ENCODE peak calls at places on chromosomes 5 and 9, in eight cellular contexts. J is NCI-H1105; C is RWPE1; H is Kasumi-1; R is stimulated activated CD4-positive, alpha-beta T cell treated with anti-CD3 and anti-CD28 coated beads, TNF-alpha, amount 100 ng/mL, for 1 hour; P is thoracic aorta; O is Peyer's patch; Z is erythroblast. B is an unnamed sample.

GRCh38 chr9:87605676-87606075 is 108.0 kb downstream of the DAPK1 start:
- DNase-seq in R (no peak), Z (no peak), H (peak), C (no peak), J (no peak), O (no peak), P (no peak), B (no peak)

GRCh38 chr9:127170049-127170448 is 47.6 kb upstream of the ANGPTL2 start:
- DNase-seq in O (peak), Z (no peak), P (no peak), R (no peak), H (no peak), J (no peak), C (no peak), B (no peak)

GRCh38 chr9:126116351-126117157 is 210.1 kb upstream of the MVB12B start:
- DNase-seq in C (no peak), O (no peak), H (no peak), R (no peak), J (no peak), Z (no peak), P (no peak), B (no peak)

GRCh38 chr5:54701179-54701578 is 183.6 kb downstream of the SNX18 start:
- DNase-seq in H (no peak), P (peak), R (no peak), J (no peak), C (peak), Z (no peak), O (no peak), B (peak)

GRCh38 chr9:117334101-117334500 is 80.8 kb downstream of the ASTN2 start:
- DNase-seq in Z (no peak), P (no peak), O (no peak), R (no peak), J (no peak), C (no peak), H (no peak), B (no peak)

GRCh38 chr5:82308997-82309670 is 31.0 kb upstream of the RPS23 start:
- DNase-seq in C (no peak), P (no peak), O (no peak), Z (no peak), R (no peak), H (no peak), J (no peak), B (peak)

GRCh38 chr5:55073211-55073610 is 29.2 kb upstream of the GZMA start:
- DNase-seq in J (no peak), H (no peak), O (no peak), C (no peak), P (no peak), R (no peak), Z (no peak), B (no peak)

GRCh38 chr9:124267271-124267807 is 9.6 kb downstream of the NEK6 start:
- DNase-seq in H (peak), R (no peak), C (peak), P (peak), J (no peak), O (peak), Z (no peak), B (peak)

GRCh38 chr9:128729766-128730517 is 6.0 kb upstream of the ZDHHC12 start:
- DNase-seq in R (no peak), Z (no peak), P (no peak), H (no peak), J (no peak), C (no peak), O (no peak), B (no peak)

GRCh38 chr5:32095261-32095671 is 78.9 kb downstream of the GOLPH3 start:
- DNase-seq in R (no peak), P (no peak), Z (no peak), J (no peak), H (no peak), O (no peak), C (no peak), B (peak)

GRCh38 chr5:32539981-32540380 is 45.4 kb upstream of the SUB1 start:
- DNase-seq in J (no peak), O (no peak), R (no peak), Z (no peak), H (no peak), P (no peak), C (no peak), B (no peak)

GRCh38 chr9:137455361-137455991 is 3.7 kb downstream of the NSMF start:
- DNase-seq in J (no peak), O (no peak), Z (no peak), P (no peak), H (no peak), R (no peak), C (no peak), B (no peak)

GRCh38 chr5:10354048-10354872 is 765 bp downstream of the MARCHF6 start:
- DNase-seq in J (peak), R (no peak), H (peak), C (no peak), O (peak), P (no peak), Z (peak), B (no peak)

GRCh38 chr9:135939351-135940265 is 21.6 kb downstream of the UBAC1 start:
- DNase-seq in J (no peak), C (no peak), Z (peak), R (no peak), H (no peak), O (no peak), P (no peak), B (no peak)

GRCh38 chr5:1801954-1802295 is 718 bp downstream of the NDUFS6 start:
- DNase-seq in R (no peak), O (no peak), H (no peak), P (no peak), Z (peak), C (peak), J (peak), B (no peak)

GRCh38 chr5:93062548-93062947 is 518.5 kb downstream of the NR2F1-AS1 start:
- DNase-seq in C (peak), H (peak), R (no peak), P (no peak), Z (no peak), J (no peak), O (no peak), B (no peak)

GRCh38 chr5:129857124-129857523 is 47.1 kb upstream of the CHSY3 start:
- DNase-seq in R (no peak), C (no peak), H (no peak), J (no peak), O (no peak), P (no peak), Z (no peak), B (no peak)

GRCh38 chr9:35834260-35835215 is 5.5 kb downstream of the TMEM8B start:
- DNase-seq in J (no peak), O (no peak), Z (no peak), R (no peak), P (no peak), H (no peak), C (no peak), B (no peak)

GRCh38 chr9:129418451-129418850 is 202.4 kb downstream of the C9orf50 start:
- DNase-seq in H (no peak), J (no peak), P (no peak), O (no peak), Z (no peak), R (no peak), C (no peak), B (no peak)

GRCh38 chr5:150636391-150637244 is 3.8 kb upstream of the SYNPO start:
- DNase-seq in J (no peak), O (no peak), P (peak), H (no peak), C (peak), R (no peak), Z (no peak), B (peak)

GRCh38 chr9:17064558-17064957 is 70.3 kb upstream of the CNTLN start:
- DNase-seq in H (no peak), J (no peak), P (no peak), Z (no peak), R (no peak), O (no peak), C (no peak), B (no peak)

GRCh38 chr5:140311011-140311467 is 8.1 kb upstream of the PFDN1 start:
- DNase-seq in R (no peak), H (no peak), Z (no peak), C (peak), P (no peak), O (peak), J (no peak), B (peak)

GRCh38 chr5:128144491-128144890 is 60.9 kb downstream of the SLC12A2 start:
- DNase-seq in P (no peak), H (no peak), Z (no peak), C (no peak), R (no peak), J (no peak), O (no peak), B (peak)

GRCh38 chr9:93646640-93647178 is 70.3 kb downstream of the PHF2 start:
- DNase-seq in H (no peak), P (no peak), Z (no peak), J (no peak), O (peak), R (no peak), C (no peak), B (no peak)

GRCh38 chr5:127959152-127959764 is 124.3 kb upstream of the SLC12A2 start:
- DNase-seq in H (peak), R (no peak), O (peak), Z (no peak), C (peak), P (no peak), J (peak), B (peak)

GRCh38 chr5:73666891-73667290 is 40.9 kb downstream of the ARHGEF28 start:
- DNase-seq in J (no peak), C (no peak), P (no peak), O (no peak), H (no peak), Z (no peak), R (no peak), B (no peak)